ENCODE peak calls at places on chromosomes 2 and 18, in four cellular contexts. One of them, this sample, is unnamed.

GRCh38 chr2:143787674-143788073 is 658.5 kb downstream of the ARHGAP15 start:
- DNase-seq in A549: no peak
- DNase-seq in GM23338: no peak
- DNase-seq in astrocyte of the cerebellum: no peak
- DNase-seq in this sample: no peak

GRCh38 chr2:45388541-45389100 is 222.4 kb downstream of the SRBD1 start:
- DNase-seq in GM23338: no peak
- DNase-seq in A549: peak
- DNase-seq in astrocyte of the cerebellum: no peak
- DNase-seq in this sample: no peak

GRCh38 chr2:165911231-165911630 is 42.3 kb downstream of the TTC21B start:
- DNase-seq in GM23338: no peak
- DNase-seq in A549: no peak
- DNase-seq in astrocyte of the cerebellum: no peak
- DNase-seq in this sample: peak

GRCh38 chr2:200845669-200846325 is 18.7 kb downstream of the CLK1 start:
- DNase-seq in GM23338: no peak
- DNase-seq in A549: no peak
- DNase-seq in astrocyte of the cerebellum: no peak
- DNase-seq in this sample: no peak

GRCh38 chr2:113978524-113979171 is 88.8 kb downstream of the ACTR3 start:
- DNase-seq in GM23338: no peak
- DNase-seq in A549: no peak
- DNase-seq in astrocyte of the cerebellum: no peak
- DNase-seq in this sample: no peak

GRCh38 chr2:112156152-112156986 is 18.2 kb downstream of the FBLN7 start:
- DNase-seq in A549: no peak
- DNase-seq in GM23338: no peak
- DNase-seq in astrocyte of the cerebellum: peak
- DNase-seq in this sample: no peak

GRCh38 chr2:101509498-101510274 is 34.8 kb upstream of the RFX8 start:
- DNase-seq in astrocyte of the cerebellum: no peak
- DNase-seq in A549: no peak
- DNase-seq in GM23338: no peak
- DNase-seq in this sample: no peak

GRCh38 chr2:168699834-168700417 is 102.5 kb upstream of the NOSTRIN start:
- DNase-seq in GM23338: no peak
- DNase-seq in astrocyte of the cerebellum: peak
- DNase-seq in A549: no peak
- DNase-seq in this sample: peak

GRCh38 chr2:134284119-134284670 is 30.3 kb downstream of the MGAT5 start:
- DNase-seq in GM23338: no peak
- DNase-seq in A549: no peak
- DNase-seq in astrocyte of the cerebellum: no peak
- DNase-seq in this sample: no peak

GRCh38 chr2:148338544-148338943 is 306.0 kb upstream of the EPC2 start:
- DNase-seq in GM23338: no peak
- DNase-seq in A549: no peak
- DNase-seq in astrocyte of the cerebellum: peak
- DNase-seq in this sample: peak

GRCh38 chr18:2540575-2540974 is 30.7 kb downstream of the METTL4 start:
- DNase-seq in GM23338: no peak
- DNase-seq in A549: no peak
- DNase-seq in astrocyte of the cerebellum: no peak
- DNase-seq in this sample: no peak

GRCh38 chr2:28454016-28454930 is 41.6 kb upstream of the PLB1 start:
- DNase-seq in A549: no peak
- DNase-seq in astrocyte of the cerebellum: no peak
- DNase-seq in GM23338: no peak
- DNase-seq in this sample: peak

GRCh38 chr2:120291464-120292311 is 39.0 kb downstream of the RALB start:
- DNase-seq in astrocyte of the cerebellum: no peak
- DNase-seq in A549: no peak
- DNase-seq in GM23338: no peak
- DNase-seq in this sample: no peak

GRCh38 chr2:28432362-28432761 is 39.7 kb downstream of the FOSL2 start:
- DNase-seq in astrocyte of the cerebellum: no peak
- DNase-seq in GM23338: no peak
- DNase-seq in A549: no peak
- DNase-seq in this sample: no peak

GRCh38 chr2:214410128-214410775 is 602 bp upstream of the VWC2L start:
- DNase-seq in astrocyte of the cerebellum: no peak
- DNase-seq in A549: no peak
- DNase-seq in GM23338: peak
- DNase-seq in this sample: no peak

GRCh38 chr2:54559593-54560145 is 103.5 kb downstream of the SPTBN1 start:
- DNase-seq in A549: peak
- DNase-seq in astrocyte of the cerebellum: no peak
- DNase-seq in GM23338: peak
- DNase-seq in this sample: peak

GRCh38 chr2:42100696-42101585 is 53.1 kb downstream of the PKDCC start:
- DNase-seq in A549: no peak
- DNase-seq in astrocyte of the cerebellum: peak
- DNase-seq in GM23338: peak
- DNase-seq in this sample: no peak

GRCh38 chr2:19358242-19359020 is at the start of gene OSR1:
- DNase-seq in GM23338: peak
- DNase-seq in astrocyte of the cerebellum: no peak
- DNase-seq in A549: peak
- DNase-seq in this sample: no peak

GRCh38 chr2:42296226-42296625 is 64.8 kb downstream of the COX7A2L start:
- DNase-seq in astrocyte of the cerebellum: no peak
- DNase-seq in A549: no peak
- DNase-seq in GM23338: no peak
- DNase-seq in this sample: no peak

GRCh38 chr2:196433116-196433515 is 206.4 kb upstream of the CCDC150 start:
- DNase-seq in astrocyte of the cerebellum: no peak
- DNase-seq in A549: no peak
- DNase-seq in GM23338: no peak
- DNase-seq in this sample: no peak

GRCh38 chr2:73952499-73953446 is 26.1 kb downstream of the DGUOK start:
- DNase-seq in A549: no peak
- DNase-seq in astrocyte of the cerebellum: no peak
- DNase-seq in GM23338: no peak
- DNase-seq in this sample: no peak

GRCh38 chr18:44811586-44812125 is 131.0 kb downstream of the SETBP1 start:
- DNase-seq in astrocyte of the cerebellum: no peak
- DNase-seq in A549: no peak
- DNase-seq in GM23338: no peak
- DNase-seq in this sample: no peak

GRCh38 chr2:73105511-73105971 is 7.2 kb downstream of the RAB11FIP5 start:
- DNase-seq in astrocyte of the cerebellum: no peak
- DNase-seq in GM23338: no peak
- DNase-seq in A549: no peak
- DNase-seq in this sample: no peak

GRCh38 chr2:241460631-241461030 is 47.8 kb downstream of the STK25 start:
- DNase-seq in A549: no peak
- DNase-seq in GM23338: no peak
- DNase-seq in astrocyte of the cerebellum: no peak
- DNase-seq in this sample: no peak

GRCh38 chr18:50662775-50663383 is 103.0 kb downstream of the MAPK4 start:
- DNase-seq in A549: no peak
- DNase-seq in astrocyte of the cerebellum: no peak
- DNase-seq in GM23338: no peak
- DNase-seq in this sample: no peak

GRCh38 chr2:55781542-55781941 is 87.9 kb upstream of the PNPT1 start:
- DNase-seq in A549: no peak
- DNase-seq in GM23338: no peak
- DNase-seq in astrocyte of the cerebellum: no peak
- DNase-seq in this sample: no peak

DNA sequence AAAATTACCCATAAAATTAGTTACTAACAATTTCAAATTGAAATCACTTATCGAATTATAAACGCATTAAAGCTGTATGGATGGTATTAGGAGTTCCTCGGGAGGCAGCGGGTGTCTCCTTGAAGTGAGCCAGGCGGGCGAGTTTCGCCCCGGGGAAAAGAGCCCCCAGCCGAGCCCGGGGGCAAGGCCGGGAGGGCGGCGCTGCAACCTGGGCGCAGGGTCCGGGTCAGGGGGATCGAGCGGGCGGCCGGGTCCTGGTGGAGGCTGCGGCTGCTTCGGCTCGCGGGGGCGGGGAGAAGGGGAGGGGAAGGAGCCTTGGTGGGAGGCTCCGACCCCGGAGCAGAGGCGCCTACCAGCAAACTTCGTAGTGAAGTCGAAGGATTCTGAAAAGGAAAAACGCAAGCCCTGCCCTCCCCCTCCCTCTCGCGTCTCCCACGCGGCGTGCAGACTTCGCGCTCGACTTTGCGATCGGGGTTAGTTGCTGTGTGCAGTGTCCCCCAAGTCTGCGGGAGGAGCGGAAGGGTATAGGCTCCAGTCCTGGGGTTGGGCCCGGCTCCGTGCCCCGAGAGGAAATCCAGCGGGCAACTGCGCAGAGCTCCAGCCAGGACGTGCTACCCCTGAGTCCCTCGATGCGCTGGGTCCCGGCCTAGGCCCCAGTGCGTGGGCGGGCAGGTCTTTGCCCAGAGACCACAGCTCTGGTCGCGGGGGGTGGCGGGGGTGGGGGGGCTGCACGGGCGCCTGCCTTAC is 140.9 kb downstream of the MEIS1 start:
- DNase-seq in GM23338: peak
- DNase-seq in astrocyte of the cerebellum: no peak
- DNase-seq in A549: no peak
- DNase-seq in this sample: no peak
- H3K4me3 ChIP-seq in GM23338: peak
- H3K4me3 ChIP-seq in astrocyte of the cerebellum: peak
- H3K4me3 ChIP-seq in A549: peak
- H3K4me3 ChIP-seq in this sample: peak

DNA sequence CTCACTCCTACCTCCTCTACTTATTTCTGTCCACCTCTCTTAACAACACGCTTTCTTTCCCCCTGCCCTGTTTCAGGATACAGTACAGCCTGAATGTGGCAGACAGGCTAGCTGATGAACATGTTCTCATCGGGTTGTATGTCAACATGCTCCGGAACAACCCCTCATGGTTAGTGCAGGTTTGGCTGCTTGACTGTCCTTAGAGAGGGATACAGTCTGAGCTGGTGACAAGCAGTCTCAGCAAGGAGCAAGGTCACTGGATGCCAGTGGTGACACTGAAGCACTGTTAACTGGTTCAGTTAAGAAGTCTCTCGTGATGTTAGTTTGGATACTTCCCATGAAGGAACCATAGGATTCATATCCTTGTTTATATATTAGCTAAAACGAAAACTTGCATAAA is 128.6 kb downstream of the DTNA start:
- DNase-seq in GM23338: peak
- DNase-seq in astrocyte of the cerebellum: no peak
- DNase-seq in A549: no peak
- DNase-seq in this sample: no peak
- TF ChIP-seq CTCF in GM23338: no peak
- TF ChIP-seq CTCF in astrocyte of the cerebellum: no peak
- TF ChIP-seq CTCF in A549: no peak
- TF ChIP-seq CTCF in this sample: no peak

GRCh38 chr18:79438089-79438488 is 42.4 kb downstream of the NFATC1 start:
- DNase-seq in A549: no peak
- DNase-seq in GM23338: no peak
- DNase-seq in astrocyte of the cerebellum: no peak
- DNase-seq in this sample: no peak

GRCh38 chr18:79440728-79441127 is 45.0 kb downstream of the NFATC1 start:
- DNase-seq in astrocyte of the cerebellum: no peak
- DNase-seq in A549: no peak
- DNase-seq in GM23338: no peak
- DNase-seq in this sample: no peak

GRCh38 chr18:79440316-79440715 is 44.6 kb downstream of the NFATC1 start:
- DNase-seq in A549: no peak
- DNase-seq in GM23338: no peak
- DNase-seq in astrocyte of the cerebellum: no peak
- DNase-seq in this sample: no peak

GRCh38 chr18:79438581-79438980 is 42.9 kb downstream of the NFATC1 start:
- DNase-seq in GM23338: no peak
- DNase-seq in astrocyte of the cerebellum: no peak
- DNase-seq in A549: no peak
- DNase-seq in this sample: no peak

DNA sequence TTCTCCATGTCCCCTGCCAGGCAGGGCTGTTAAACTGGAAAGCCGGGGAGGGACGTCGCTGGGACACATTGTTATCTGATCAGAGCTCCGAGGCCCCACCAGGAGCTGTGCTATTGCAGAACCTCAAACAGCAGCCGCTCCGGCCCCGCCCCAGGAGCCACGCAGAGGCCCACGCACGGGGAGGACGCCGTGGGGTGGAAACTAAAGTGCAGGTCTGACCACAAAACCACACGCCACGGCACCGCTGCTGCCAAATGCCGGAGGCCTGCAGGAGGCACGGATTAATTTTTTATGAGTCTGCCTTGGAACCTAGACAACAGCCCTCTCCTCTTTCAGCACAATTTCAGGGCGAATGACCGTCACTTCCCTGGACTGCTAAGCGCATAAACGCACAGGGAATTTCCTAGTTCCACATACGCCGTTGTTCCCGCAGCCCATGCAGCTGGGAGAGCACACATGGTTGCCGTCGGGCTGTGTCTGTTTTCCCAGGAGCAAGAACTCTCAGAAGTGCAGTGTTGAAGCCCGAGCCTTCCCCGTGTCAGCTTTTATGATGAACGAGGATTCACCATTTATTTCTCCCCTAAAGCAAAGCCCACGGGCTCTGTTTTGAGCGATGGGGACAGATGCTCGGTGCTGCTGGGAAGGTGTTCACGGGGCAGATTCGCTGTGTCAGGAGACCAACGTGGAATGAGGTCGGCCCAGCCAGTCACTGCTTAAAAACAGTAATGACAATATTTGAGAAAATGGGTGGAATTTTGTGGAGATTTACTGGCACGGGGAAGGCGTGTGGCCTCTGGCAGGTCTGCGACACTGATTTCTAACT is 43.7 kb downstream of the NFATC1 start:
- DNase-seq in A549: no peak
- DNase-seq in astrocyte of the cerebellum: peak
- DNase-seq in GM23338: no peak
- DNase-seq in this sample: peak
- H3K4me3 ChIP-seq in A549: no peak
- H3K4me3 ChIP-seq in astrocyte of the cerebellum: no peak
- H3K4me3 ChIP-seq in GM23338: no peak
- H3K4me3 ChIP-seq in this sample: no peak

DNA sequence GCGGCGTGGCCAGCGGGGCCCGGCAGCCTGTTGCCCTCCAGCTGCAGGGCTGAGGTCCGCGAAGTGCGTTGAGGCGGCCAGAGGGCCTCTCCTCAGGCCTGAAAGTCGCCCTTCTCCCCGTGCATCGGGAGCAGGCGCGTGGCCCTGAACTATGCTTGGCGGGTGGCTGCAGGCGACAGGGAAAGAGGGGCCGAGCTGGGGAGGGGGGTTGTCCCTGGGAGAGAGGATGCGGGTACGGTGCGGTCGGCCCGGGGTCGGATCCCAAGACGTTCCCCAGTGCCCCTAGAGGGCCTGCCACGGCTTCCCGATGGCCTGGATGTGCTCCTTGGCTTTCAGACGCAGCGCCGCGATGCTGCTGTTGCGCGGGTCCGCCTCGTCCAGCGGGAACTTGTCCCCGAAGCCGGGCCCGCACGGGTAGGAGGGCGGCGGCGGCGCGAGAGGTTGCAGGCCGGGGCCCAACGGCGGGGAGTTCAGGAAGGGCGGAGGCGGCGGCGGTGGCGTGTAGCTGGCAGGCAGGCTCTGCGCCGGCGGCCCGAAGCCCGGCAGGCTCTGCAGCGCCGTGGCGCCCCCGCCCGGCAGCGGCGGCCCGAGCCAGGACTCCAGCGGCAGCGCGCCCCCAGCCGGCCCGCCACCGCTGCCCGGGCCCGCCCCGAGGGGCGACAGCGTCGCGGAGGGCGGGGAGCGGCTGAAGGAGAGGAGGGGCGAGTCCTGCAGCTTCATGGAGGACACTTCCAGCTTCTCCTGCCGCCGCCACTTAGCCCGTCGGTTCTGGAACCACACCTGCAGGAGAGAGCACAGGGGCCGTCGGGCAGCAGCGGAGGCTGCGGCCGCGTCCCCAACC is 4.3 kb downstream of the RAX start:
- DNase-seq in GM23338: peak
- DNase-seq in A549: peak
- DNase-seq in astrocyte of the cerebellum: no peak
- DNase-seq in this sample: no peak
- TF ChIP-seq CTCF in GM23338: peak
- TF ChIP-seq CTCF in A549: peak
- TF ChIP-seq CTCF in astrocyte of the cerebellum: no peak
- TF ChIP-seq CTCF in this sample: no peak